ENCODE peak calls at places on chromosome 15, in four cellular contexts. H, A, X and I are unnamed samples. For H3K4me1, the result is how much of the 10 kb centered on the place peaks cover.

GRCh38 chr15:60917469-60918130 is 311.5 kb downstream of the RORA start:
- DNase-seq in X (no peak), H (no peak), A (no peak), I (no peak)

GRCh38 chr15:61910839-61911369 is 149.3 kb downstream of the VPS13C start:
- DNase-seq in H (no peak), A (no peak), X (no peak), I (no peak)

GRCh38 chr15:65902373-65902772 is 33.1 kb downstream of the RAB11A start:
- DNase-seq in A (no peak), H (peak), X (no peak), I (peak)

GRCh38 chr15:71313806-71314205 is 198.5 kb downstream of the THSD4 start:
- DNase-seq in H (no peak), A (peak), X (peak), I (no peak)

GRCh38 chr15:98807262-98807661 is 158.9 kb downstream of the IGF1R start:
- DNase-seq in X (peak), A (no peak), H (no peak), I (no peak)

GRCh38 chr15:90870354-90871096 is 2.1 kb downstream of the FURIN start:
- DNase-seq in A (no peak), X (peak), H (no peak), I (no peak)

GRCh38 chr15:90106522-90107117 is 4.4 kb upstream of the IDH2 start:
- DNase-seq in H (peak), A (no peak), X (peak), I (peak)

GRCh38 chr15:67025719-67026118 is 39.7 kb upstream of the SMAD3 start:
- DNase-seq in H (peak), A (no peak), X (peak), I (peak)

GRCh38 chr15:101454365-101454764 is 35.1 kb downstream of the PCSK6 start:
- DNase-seq in A (no peak), H (no peak), X (no peak), I (no peak)

GRCh38 chr15:65900488-65900887 is 31.2 kb downstream of the RAB11A start:
- DNase-seq in X (no peak), A (no peak), H (no peak), I (no peak)

GRCh38 chr15:74793135-74794028 is 11.5 kb downstream of the CSK start:
- DNase-seq in A (no peak), X (no peak), H (no peak), I (no peak)

GRCh38 chr15:75203017-75203907 is 1.6 kb downstream of the C15orf39 start:
- DNase-seq in H (peak), A (peak), X (no peak), I (peak)

GRCh38 chr15:35505816-35506215 is 40.1 kb downstream of the DPH6 start:
- DNase-seq in X (no peak), A (no peak), H (no peak), I (no peak)

GRCh38 chr15:27601239-27601942 is 497.7 kb downstream of the OCA2 start:
- DNase-seq in H (peak), A (peak), X (peak), I (no peak)

GRCh38 chr15:74378853-74379252 is 11.4 kb upstream of the CYP11A1 start:
- DNase-seq in X (peak), H (no peak), A (no peak), I (peak)

GRCh38 chr15:62847900-62848489 is 194.6 kb upstream of the TPM1 start:
- DNase-seq in A (peak), X (peak), H (peak), I (peak)

GRCh38 chr15:31434418-31435255 is 108.0 kb downstream of the KLF13 start:
- DNase-seq in A (no peak), X (peak), H (peak), I (peak)

GRCh38 chr15:85889956-85890619 is 95.4 kb upstream of the KLHL25 start:
- DNase-seq in H (no peak), A (no peak), X (no peak), I (no peak)

GRCh38 chr15:25236861-25237155 is 202.0 kb downstream of the UBE3A start:
- DNase-seq in A (no peak), X (no peak), H (no peak), I (no peak)

GRCh38 chr15:90178468-90179435 is 22.4 kb upstream of the SEMA4B start:
- DNase-seq in X (no peak), A (no peak), H (no peak), I (no peak)

GRCh38 chr15:62240121-62240520 is 75.0 kb upstream of the C2CD4B start:
- DNase-seq in H (no peak), A (no peak), X (no peak), I (no peak)

GRCh38 chr15:80822666-80823065 is 43.5 kb downstream of the CEMIP start:
- DNase-seq in H (no peak), A (no peak), X (no peak), I (no peak)

GRCh38 chr15:63461230-63461629 is 43.2 kb upstream of the USP3 start:
- DNase-seq in A (peak), X (no peak), H (no peak), I (no peak)

GRCh38 chr15:63353887-63354286 is 27.8 kb downstream of the CA12 start:
- DNase-seq in A (no peak), H (no peak), X (no peak), I (no peak)

GRCh38 chr15:36468746-36469145 is 110.7 kb upstream of the CDIN1 start:
- DNase-seq in X (peak), H (no peak), A (no peak), I (peak)

GRCh38 chr15:56931674-56932507 is 13.4 kb downstream of the TCF12 start:
- DNase-seq in X (no peak), A (no peak), H (no peak), I (no peak)
- H3K4me1 ChIP-seq in X (under half), A (under half), H (under half), I (under half)

GRCh38 chr15:76342046-76342381 is 5.4 kb downstream of the ISL2 start:
- DNase-seq in H (no peak), X (no peak), A (peak), I (no peak)
- TF ChIP-seq EZH2 in H (no peak), X (peak), A (peak), I (peak)

GRCh38 chr15:70084461-70084860 is 13.3 kb downstream of the TLE3 start:
- DNase-seq in X (no peak), A (no peak), H (no peak), I (no peak)

GRCh38 chr15:70088427-70088826 is 9.3 kb downstream of the TLE3 start:
- DNase-seq in X (no peak), H (no peak), A (no peak), I (no peak)

GRCh38 chr15:70087708-70088352 is 9.9 kb downstream of the TLE3 start:
- DNase-seq in H (no peak), A (no peak), X (no peak), I (no peak)

GRCh38 chr15:70088887-70089691 is 8.6 kb downstream of the TLE3 start:
- DNase-seq in X (peak), H (no peak), A (no peak), I (no peak)

GRCh38 chr15:70086636-70087035 is 11.1 kb downstream of the TLE3 start:
- DNase-seq in A (no peak), X (no peak), H (no peak), I (no peak)
- H3K4me1 ChIP-seq in A (half or more), X (under half), H (under half), I (under half)

GRCh38 chr15:38069506-38069905 is 135.1 kb downstream of the TMCO5A start:
- DNase-seq in H (peak), X (peak), A (peak), I (peak)
- TF ChIP-seq EZH2 in H (no peak), X (no peak), A (no peak), I (no peak)

GRCh38 chr15:41927516-41927915 is 33.7 kb upstream of the SPTBN5 start:
- DNase-seq in X (no peak), H (no peak), A (no peak), I (no peak)

GRCh38 chr15:41926184-41927056 is 32.6 kb upstream of the SPTBN5 start:
- DNase-seq in A (no peak), X (no peak), H (peak), I (no peak)

GRCh38 chr15:41928637-41929620 is 35.1 kb upstream of the SPTBN5 start:
- DNase-seq in H (peak), X (no peak), A (peak), I (no peak)

GRCh38 chr15:41930221-41930866 is 36.5 kb upstream of the SPTBN5 start:
- DNase-seq in X (peak), A (no peak), H (peak), I (peak)

GRCh38 chr15:41928100-41928499 is 34.2 kb upstream of the SPTBN5 start:
- DNase-seq in X (no peak), A (no peak), H (peak), I (no peak)
- H3K4me1 ChIP-seq in X (under half), A (under half), H (half or more), I (under half)